ENCODE peak calls at places on chromosomes 16 and 17, in four cellular contexts. U is amniotic stem cell; D is Ammon's horn; K is stimulated activated CD8-positive, alpha-beta memory T cell treated with anti-CD3 and anti-CD28 coated beads, Interleukin-15, amount 100 ng/mL, for 24 hours. J is an unnamed sample.
A peak's percentile ranks its signal among the peaks of the same experiment; 100 is the strongest.

GRCh38 chr16:80084614-80085013 is 456.2 kb upstream of the DYNLRB2 start:
- DNase-seq in U (no peak), D (peak; percentile 80), K (no peak), J (no peak)

GRCh38 chr17:10421946-10422542 is at the start of gene MYH8:
- DNase-seq in D (no peak), K (no peak), U (no peak), J (no peak)

GRCh38 chr16:51524555-51525373 is 373.7 kb upstream of the SALL1 start:
- DNase-seq in U (no peak), K (no peak), D (peak; percentile 63), J (no peak)

GRCh38 chr17:58091024-58091567 is 7.9 kb downstream of the DYNLL2 start:
- DNase-seq in D (no peak), K (no peak), U (no peak), J (no peak)

GRCh38 chr17:16419929-16420271 is 4.5 kb downstream of the TRPV2 start:
- DNase-seq in U (no peak), D (no peak), K (no peak), J (peak; percentile 81)

GRCh38 chr17:80111702-80112470 is 10.5 kb downstream of the GAA start:
- DNase-seq in D (no peak), U (no peak), K (no peak), J (no peak)

GRCh38 chr16:85123891-85124635 is 11.8 kb upstream of the CIBAR2 start:
- DNase-seq in K (no peak), D (no peak), U (peak; percentile 46), J (no peak)

GRCh38 chr17:16302856-16303255 is 50.4 kb downstream of the CENPV start:
- DNase-seq in D (no peak), K (no peak), U (no peak), J (no peak)

GRCh38 chr16:68592466-68593337 is 52.4 kb upstream of the CDH3 start:
- DNase-seq in K (no peak), D (no peak), U (no peak), J (no peak)

GRCh38 chr17:80826955-80827645 is 164.5 kb upstream of the CHMP6 start:
- DNase-seq in D (peak; percentile 73), U (peak; percentile 70), K (no peak), J (peak; percentile 51)

GRCh38 chr16:72946474-72947194 is 101.3 kb downstream of the ZFHX3 start:
- DNase-seq in D (no peak), U (no peak), K (no peak), J (no peak)

GRCh38 chr17:39618252-39618913 is 8.4 kb upstream of the PPP1R1B start:
- DNase-seq in K (no peak), D (no peak), U (no peak), J (no peak)

GRCh38 chr17:81483085-81483861 is 29.3 kb downstream of the ACTG1 start:
- DNase-seq in D (no peak), K (no peak), U (no peak), J (no peak)

GRCh38 chr17:61458491-61459433 is 6.5 kb downstream of the TBX4 start:
- DNase-seq in D (no peak), K (no peak), U (no peak), J (no peak)

GRCh38 chr16:88888057-88888777 is 21.8 kb upstream of the PABPN1L start:
- DNase-seq in D (no peak), U (no peak), K (no peak), J (no peak)

GRCh38 chr16:86772231-86772510 is 193.8 kb downstream of the FOXL1 start:
- DNase-seq in U (no peak), D (no peak), K (no peak), J (no peak)

GRCh38 chr17:29720471-29720990 is 97.8 kb upstream of the CORO6 start:
- DNase-seq in U (no peak), D (no peak), K (no peak), J (no peak)

GRCh38 chr16:66408181-66409048 is 18.7 kb upstream of the BEAN1 start:
- DNase-seq in D (peak; percentile 47), K (no peak), U (peak; percentile 47), J (no peak)

GRCh38 chr17:1005361-1005946 is 8.5 kb downstream of the TIMM22 start:
- DNase-seq in K (no peak), U (no peak), D (peak; percentile 90), J (no peak)